ENCODE peak calls at places on chromosomes 4 and X, in ten cellular contexts. R, G, L, I, W, X, J, H, T and F are unnamed samples.

GRCh38 chr4:48196758-48197504 is 62.9 kb upstream of the TXK start:
- DNase-seq in R (no peak), G (no peak), L (no peak), I (no peak), W (no peak), X (no peak), J (no peak), H (no peak), T (no peak), F (no peak)

GRCh38 chr4:84920591-84920990 is 45.9 kb downstream of the WDFY3 start:
- DNase-seq in R (peak), G (no peak), L (peak), I (peak), W (peak), X (no peak), J (peak), H (peak), T (peak), F (no peak)

GRCh38 chr4:68123525-68123924 is 6.1 kb downstream of the TMPRSS11F start:
- DNase-seq in R (no peak), G (no peak), L (no peak), I (no peak), W (no peak), X (no peak), J (no peak), H (no peak), T (no peak), F (no peak)

GRCh38 chr4:13640149-13640671 is 12.7 kb upstream of the BOD1L1 start:
- DNase-seq in R (no peak), G (no peak), L (peak), I (peak), W (peak), X (no peak), J (peak), H (peak), T (peak), F (no peak)

GRCh38 chr4:16916719-16917337 is 18.4 kb upstream of the LDB2 start:
- DNase-seq in R (peak), G (no peak), L (peak), I (peak), W (peak), X (no peak), J (peak), H (no peak), T (no peak), F (peak)

GRCh38 chrX:36978886-36979285 is 29.3 kb upstream of the FAM47C start:
- DNase-seq in R (peak), G (no peak), L (peak), I (no peak), W (no peak), X (no peak), J (no peak), H (peak), T (peak), F (no peak)

GRCh38 chr4:25879991-25880641 is 17.3 kb upstream of the SEL1L3 start:
- DNase-seq in R (peak), G (no peak), L (peak), I (no peak), W (peak), X (no peak), J (peak), H (peak), T (peak), F (no peak)

GRCh38 chr4:153346563-153346962 is 2.1 kb downstream of the MND1 start:
- DNase-seq in R (peak), G (no peak), L (peak), I (no peak), W (peak), X (peak), J (no peak), H (peak), T (no peak), F (no peak)

GRCh38 chr4:73684097-73684496 is 56.3 kb upstream of the CXCL8 start:
- DNase-seq in R (no peak), G (no peak), L (peak), I (no peak), W (no peak), X (no peak), J (no peak), H (no peak), T (no peak), F (no peak)

GRCh38 chrX:130147631-130148030 is 18.0 kb downstream of the AIFM1 start:
- DNase-seq in R (no peak), G (no peak), L (no peak), I (no peak), W (no peak), X (no peak), J (no peak), H (no peak), T (no peak), F (no peak)

GRCh38 chrX:46465203-46465602 is 80.0 kb downstream of the ZNF674 start:
- DNase-seq in R (no peak), G (no peak), L (no peak), I (no peak), W (no peak), X (no peak), J (no peak), H (no peak), T (no peak), F (no peak)

GRCh38 chrX:49071877-49072711 is 1.7 kb downstream of the PRAF2 start:
- DNase-seq in R (peak), G (peak), L (peak), I (no peak), W (no peak), X (no peak), J (peak), H (peak), T (peak), F (no peak)

GRCh38 chr4:108043536-108043935 is 53.8 kb downstream of the HADH start:
- DNase-seq in R (no peak), G (no peak), L (no peak), I (no peak), W (no peak), X (peak), J (no peak), H (peak), T (no peak), F (peak)

GRCh38 chrX:71245159-71245558 is 8.8 kb downstream of the ZMYM3 start:
- DNase-seq in R (no peak), G (no peak), L (no peak), I (no peak), W (no peak), X (no peak), J (no peak), H (no peak), T (no peak), F (no peak)

GRCh38 chr4:90027565-90027964 is 99.6 kb upstream of the CCSER1 start:
- DNase-seq in R (no peak), G (no peak), L (no peak), I (no peak), W (no peak), X (no peak), J (no peak), H (no peak), T (no peak), F (no peak)

GRCh38 chrX:19715711-19716638 is 171.4 kb downstream of the SH3KBP1 start:
- DNase-seq in R (peak), G (no peak), L (no peak), I (peak), W (peak), X (no peak), J (no peak), H (no peak), T (no peak), F (peak)

GRCh38 chr4:87521757-87522374 is 7.3 kb downstream of the SPARCL1 start:
- DNase-seq in R (no peak), G (no peak), L (peak), I (no peak), W (peak), X (no peak), J (peak), H (no peak), T (peak), F (no peak)

GRCh38 chr4:128161138-128161537 is 100.0 kb downstream of the LARP1B start:
- DNase-seq in R (no peak), G (no peak), L (no peak), I (no peak), W (no peak), X (no peak), J (no peak), H (no peak), T (no peak), F (no peak)

GRCh38 chr4:174154455-174154854 is 129.0 kb downstream of the FBXO8 start:
- DNase-seq in R (peak), G (no peak), L (peak), I (peak), W (no peak), X (no peak), J (peak), H (peak), T (peak), F (no peak)
- H3K4me3 ChIP-seq in R (no peak), G (no peak), L (peak), I (peak), W (no peak), X (no peak), J (peak), H (peak), T (no peak), F (no peak)

DNA sequence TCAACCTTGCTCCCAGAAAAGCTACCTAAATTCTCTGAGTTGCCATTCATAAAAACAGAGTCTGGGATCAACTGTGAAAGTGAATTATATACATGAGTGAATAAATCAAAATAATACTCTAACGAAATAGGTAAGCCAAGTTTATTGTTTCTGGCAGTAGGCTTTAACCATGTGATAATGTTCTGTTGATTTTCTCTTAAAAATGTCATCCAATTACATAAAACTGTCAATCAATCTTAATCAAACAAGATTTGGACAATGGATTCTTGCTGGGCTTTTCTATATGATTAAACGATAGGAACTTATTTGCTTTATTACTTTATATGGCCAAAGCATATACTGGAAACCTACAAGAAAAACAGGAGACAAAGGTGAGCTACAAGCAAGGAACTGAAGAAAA is 148.8 kb downstream of the INPP4B start:
- DNase-seq in R (no peak), G (no peak), L (no peak), I (no peak), W (no peak), X (no peak), J (no peak), H (no peak), T (no peak), F (no peak)
- H3K4me3 ChIP-seq in R (no peak), G (no peak), L (no peak), I (no peak), W (no peak), X (no peak), J (no peak), H (no peak), T (no peak), F (no peak)

DNA sequence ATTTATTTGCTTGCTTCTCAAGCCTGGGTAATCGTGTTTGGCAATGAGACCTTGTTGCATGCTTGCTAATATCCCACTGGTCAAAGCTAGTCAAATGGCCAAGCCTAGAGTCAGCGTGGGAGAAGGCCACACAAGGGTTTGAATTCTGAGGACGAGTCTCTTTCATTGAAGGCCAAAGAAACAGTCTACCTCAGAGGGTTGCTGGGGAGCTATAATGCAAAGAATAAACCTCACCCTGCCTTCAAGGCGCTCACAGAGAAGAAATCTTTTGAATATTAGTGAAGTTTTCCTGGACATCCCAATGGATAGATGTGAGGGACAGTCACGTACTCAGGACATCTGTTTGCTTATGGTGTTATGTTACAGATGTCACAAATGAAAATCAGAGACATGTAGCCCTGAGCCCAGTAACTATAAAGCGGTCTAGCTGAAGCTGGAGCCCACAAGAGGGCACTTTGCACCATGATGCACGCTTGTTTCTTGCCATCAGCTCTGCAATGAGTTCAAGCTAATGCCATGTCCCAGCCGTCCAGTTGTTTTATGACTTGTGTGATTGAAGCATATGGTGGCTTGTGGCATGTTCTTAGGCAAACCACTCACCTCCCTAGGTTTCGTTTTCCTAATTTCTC is 1.1 kb upstream of the TLR3 start:
- DNase-seq in R (peak), G (peak), L (peak), I (peak), W (peak), X (no peak), J (peak), H (peak), T (peak), F (peak)
- H3K4me3 ChIP-seq in R (no peak), G (peak), L (peak), I (peak), W (peak), X (no peak), J (peak), H (peak), T (peak), F (peak)

GRCh38 chr4:186040316-186040715 is 28.6 kb upstream of the TLR3 start:
- DNase-seq in R (no peak), G (no peak), L (no peak), I (peak), W (no peak), X (no peak), J (no peak), H (no peak), T (no peak), F (no peak)
- H3K4me3 ChIP-seq in R (no peak), G (no peak), L (no peak), I (no peak), W (no peak), X (no peak), J (no peak), H (no peak), T (no peak), F (no peak)

DNA sequence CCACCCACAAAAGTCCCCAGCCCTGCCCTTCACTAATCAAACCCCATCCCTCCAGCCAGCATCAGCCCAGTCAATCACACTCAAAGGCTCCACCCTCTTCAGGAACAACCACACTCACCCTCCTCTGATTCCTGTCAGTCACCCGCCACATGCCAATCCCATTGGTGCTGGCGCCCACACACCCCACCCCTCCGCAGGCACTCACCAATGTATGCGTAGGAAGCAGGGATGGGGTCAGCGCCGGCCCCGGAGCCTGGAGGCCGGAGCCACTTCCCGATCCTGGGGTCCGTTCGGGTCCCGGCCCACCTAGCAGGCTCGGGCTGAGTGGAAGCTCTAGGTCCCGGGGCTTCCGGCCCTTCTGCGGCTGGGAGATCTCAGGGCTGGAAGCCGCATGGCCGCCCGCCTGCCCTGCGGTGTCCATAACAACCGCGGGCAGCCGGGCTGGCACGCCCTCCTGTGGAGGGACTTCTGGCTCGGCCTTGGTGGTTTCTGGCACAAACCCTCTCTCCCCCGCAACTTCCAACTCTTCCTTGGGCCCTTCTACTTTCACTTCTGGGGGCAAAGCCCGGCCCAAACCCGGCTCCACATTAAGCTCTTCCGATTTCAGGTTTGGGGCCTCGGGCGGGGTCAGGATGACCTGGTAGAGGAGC is 7.9 kb upstream of the CFP start:
- DNase-seq in R (peak), G (peak), L (no peak), I (no peak), W (no peak), X (no peak), J (no peak), H (no peak), T (no peak), F (no peak)
- H3K4me3 ChIP-seq in R (no peak), G (peak), L (no peak), I (no peak), W (no peak), X (no peak), J (no peak), H (no peak), T (no peak), F (no peak)

GRCh38 chrX:145715641-145716138 is 101.9 kb upstream of the SLITRK2 start:
- DNase-seq in R (no peak), G (no peak), L (no peak), I (no peak), W (no peak), X (no peak), J (no peak), H (no peak), T (no peak), F (no peak)
- H3K4me3 ChIP-seq in R (no peak), G (no peak), L (no peak), I (no peak), W (no peak), X (no peak), J (no peak), H (no peak), T (no peak), F (no peak)

DNA sequence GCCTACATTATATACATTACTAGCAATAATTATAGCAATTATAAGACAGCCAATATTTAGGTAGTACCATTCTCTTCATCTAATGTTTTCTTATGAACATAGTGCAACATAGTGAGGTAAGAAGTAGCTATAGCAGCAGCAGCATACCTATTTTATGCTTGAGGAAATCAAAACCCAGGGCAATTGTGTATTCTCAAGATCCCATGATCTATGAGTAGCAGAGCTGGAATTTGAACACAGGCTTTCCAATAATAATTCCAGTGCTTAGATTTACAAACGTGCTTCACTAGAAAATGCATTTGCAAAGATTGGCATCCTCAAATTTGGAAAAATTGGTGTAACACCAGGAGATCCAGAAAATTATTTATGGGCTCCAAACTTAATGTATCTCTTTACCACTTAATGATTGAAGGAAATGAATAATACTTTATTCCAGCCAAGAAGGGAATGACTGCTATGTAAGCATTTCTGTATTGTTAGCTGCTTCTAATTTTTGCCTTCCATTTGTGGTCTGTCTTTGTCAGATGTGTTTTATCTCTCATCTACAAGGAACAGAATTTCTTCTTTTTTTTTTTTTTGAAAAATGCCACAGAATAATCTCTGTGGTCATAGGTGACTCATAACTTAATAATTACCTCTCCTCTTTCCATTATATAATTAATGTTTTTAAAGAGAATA is 451.1 kb downstream of the ARAP2 start:
- DNase-seq in R (no peak), G (no peak), L (peak), I (no peak), W (no peak), X (no peak), J (peak), H (no peak), T (peak), F (no peak)
- H3K4me3 ChIP-seq in R (no peak), G (no peak), L (no peak), I (no peak), W (no peak), X (no peak), J (no peak), H (no peak), T (no peak), F (no peak)